ENCODE peak calls at places on chromosome 11, in four cellular contexts. K is DND-41, R is mesendoderm, Z is MM.1S. H is an unnamed sample. For H3K36me3, the result is how much of the 10 kb centered on the place peaks cover.

GRCh38 chr11:68690671-68691401 is 6.5 kb downstream of the GAL start:
- DNase-seq in K (peak), Z (no peak), R (no peak), H (no peak)

GRCh38 chr11:75024068-75024449 is 35.3 kb downstream of the NEU3 start:
- DNase-seq in K (no peak), R (no peak), Z (no peak), H (no peak)

GRCh38 chr11:117908959-117909610 is 20.1 kb downstream of the TMPRSS13 start:
- DNase-seq in R (no peak), K (peak), Z (no peak), H (no peak)

GRCh38 chr11:69209936-69210659 is 54.4 kb downstream of the SMIM38 start:
- DNase-seq in K (no peak), R (peak), Z (no peak), H (no peak)

GRCh38 chr11:75565221-75565814 is 3.3 kb downstream of the SERPINH1 start:
- DNase-seq in K (no peak), R (peak), Z (no peak), H (no peak)

GRCh38 chr11:13965337-13965736 is 2.8 kb downstream of the SPON1 start:
- DNase-seq in Z (no peak), K (no peak), R (no peak), H (no peak)

GRCh38 chr11:2775626-2776350 is 76.0 kb upstream of the KCNQ1OT1 start:
- DNase-seq in K (no peak), R (no peak), Z (no peak), H (no peak)

GRCh38 chr11:2770556-2771301 is 70.9 kb upstream of the KCNQ1OT1 start:
- DNase-seq in Z (no peak), R (no peak), K (peak), H (no peak)

GRCh38 chr11:2508793-2509192 is 64.0 kb downstream of the KCNQ1 start:
- DNase-seq in K (no peak), Z (no peak), R (no peak), H (no peak)

GRCh38 chr11:77081976-77082836 is 15.4 kb downstream of the CAPN5 start:
- DNase-seq in Z (no peak), R (no peak), K (no peak), H (peak)

GRCh38 chr11:57566035-57566504 is 1.4 kb downstream of the UBE2L6 start:
- DNase-seq in Z (peak), R (no peak), K (peak), H (peak)

GRCh38 chr11:121464352-121464946 is 11.7 kb upstream of the SORL1-AS1 start:
- DNase-seq in Z (no peak), K (peak), R (peak), H (no peak)

GRCh38 chr11:1223346-1224108 is 661 bp downstream of the MUC5B start:
- DNase-seq in Z (no peak), K (no peak), R (no peak), H (no peak)

GRCh38 chr11:122556605-122557004 is 98.9 kb upstream of the UBASH3B start:
- DNase-seq in R (peak), K (no peak), Z (peak), H (no peak)

DNA sequence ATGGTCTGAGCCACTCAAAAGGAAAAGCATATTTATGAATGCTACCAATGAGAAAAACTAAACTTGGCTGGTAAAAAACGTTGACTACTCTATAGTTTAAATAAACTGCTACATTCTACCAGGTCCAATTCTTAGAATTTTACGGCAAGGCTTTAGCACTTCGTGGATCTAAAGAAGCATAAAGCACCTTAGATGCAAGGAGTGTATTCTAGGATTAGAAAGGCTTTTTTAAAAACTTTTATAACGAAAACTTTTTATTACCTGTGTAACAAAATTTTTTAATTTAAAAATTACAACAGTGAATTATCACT is 13.9 kb downstream of the PHF21A start:
- DNase-seq in Z (no peak), R (no peak), K (no peak), H (no peak)
- H3K27ac ChIP-seq in Z (no peak), R (no peak), K (no peak), H (no peak)

GRCh38 chr11:23425379-23425778 is 565.1 kb upstream of the CCDC179 start:
- DNase-seq in R (no peak), Z (no peak), K (no peak), H (no peak)
- H3K36me3 ChIP-seq in R (under half), Z (under half), K (under half), H (under half)

GRCh38 chr11:110097459-110098012 is 4.3 kb downstream of the ZC3H12C start:
- DNase-seq in Z (no peak), R (no peak), K (no peak), H (no peak)

GRCh38 chr11:110098645-110099044 is 5.5 kb downstream of the ZC3H12C start:
- DNase-seq in R (no peak), Z (peak), K (no peak), H (no peak)

GRCh38 chr11:110095554-110095953 is 2.4 kb downstream of the ZC3H12C start:
- DNase-seq in Z (no peak), R (no peak), K (no peak), H (no peak)

GRCh38 chr11:110096369-110096976 is 3.3 kb downstream of the ZC3H12C start:
- DNase-seq in Z (no peak), R (no peak), K (no peak), H (no peak)

GRCh38 chr11:110100476-110101240 is 7.5 kb downstream of the ZC3H12C start:
- DNase-seq in R (no peak), Z (no peak), K (no peak), H (no peak)
- H3K4me3 ChIP-seq in R (no peak), Z (no peak), K (no peak), H (no peak)

GRCh38 chr11:119706029-119706428 is 23.0 kb downstream of the NECTIN1 start:
- DNase-seq in K (no peak), R (no peak), Z (no peak), H (no peak)
- H3K27ac ChIP-seq in K (no peak), R (no peak), Z (no peak), H (no peak)

GRCh38 chr11:114078423-114078822 is 18.9 kb downstream of the ZBTB16 start:
- DNase-seq in Z (peak), R (peak), K (no peak), H (no peak)

GRCh38 chr11:114080219-114080618 is 20.7 kb downstream of the ZBTB16 start:
- DNase-seq in Z (peak), R (no peak), K (no peak), H (no peak)

GRCh38 chr11:114080769-114081168 is 21.3 kb downstream of the ZBTB16 start:
- DNase-seq in K (no peak), Z (no peak), R (no peak), H (no peak)

GRCh38 chr11:114077482-114078305 is 18.2 kb downstream of the ZBTB16 start:
- DNase-seq in K (no peak), Z (peak), R (peak), H (no peak)

DNA sequence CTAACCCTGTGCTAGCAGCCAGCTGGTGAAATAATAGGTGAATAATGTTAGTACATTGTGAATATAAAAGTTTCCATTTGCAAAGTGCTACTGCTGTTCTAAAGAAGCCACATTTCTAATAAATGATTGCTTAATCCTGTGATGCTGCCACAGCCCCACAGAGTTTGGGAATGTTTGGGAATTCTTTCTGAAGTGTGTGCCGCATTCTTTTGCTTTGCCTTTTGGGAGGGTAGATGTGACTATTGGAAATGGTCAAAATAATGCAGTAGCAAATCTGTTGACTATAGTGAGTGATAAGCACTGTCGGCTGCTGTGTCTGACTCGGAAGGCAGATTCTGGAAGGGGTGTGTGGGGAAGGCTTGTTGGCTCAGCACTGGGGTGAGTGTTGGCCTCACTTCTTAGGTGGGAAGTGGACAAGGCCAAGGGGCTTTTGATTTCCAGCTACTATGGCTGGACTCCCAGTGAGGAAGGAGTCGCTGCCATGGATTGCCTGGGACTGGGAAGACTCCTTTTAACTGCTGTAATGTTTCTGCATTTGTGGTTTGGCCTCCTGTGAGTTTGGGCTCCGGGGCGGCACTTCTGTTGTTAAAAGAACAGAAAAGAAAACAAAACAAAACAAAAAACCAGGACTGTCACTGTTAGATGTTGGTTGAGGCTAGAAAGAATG is 20.0 kb downstream of the ZBTB16 start:
- DNase-seq in K (no peak), Z (no peak), R (no peak), H (no peak)
- H3K36me3 ChIP-seq in K (under half), Z (under half), R (under half), H (under half)

GRCh38 chr11:73549367-73549766 is 48.5 kb downstream of the FAM168A start:
- DNase-seq in Z (no peak), K (no peak), R (no peak), H (no peak)
- H3K4me3 ChIP-seq in Z (no peak), K (no peak), R (no peak), H (no peak)